ENCODE peak calls at places on chromosome 7, in ten cellular contexts. One of them, this sample, is unnamed.

GRCh38 chr7:107461938-107462533 is 7.8 kb upstream of the GPR22 start:
- DNase-seq in A673: no peak
- DNase-seq in hippocampal formation: no peak
- DNase-seq in 8988T: no peak
- DNase-seq in heart left ventricle: no peak
- DNase-seq in stimulated activated CD8-positive, alpha-beta memory T cell treated with anti-CD3 and anti-CD28 coated beads, Interleukin-2, amount 100 ng/mL, for 48 hours: no peak
- DNase-seq in stimulated activated CD4-positive, alpha-beta T cell treated with anti-CD3 and anti-CD28 coated beads, Interleukin-1b, Interleukin-23, amount 100 ng/mL, for 24 hours: no peak
- DNase-seq in MM.1S: no peak
- DNase-seq in M059J: no peak
- DNase-seq in GOT3: no peak
- DNase-seq in this sample: no peak

GRCh38 chr7:73968511-73968910 is 59.5 kb upstream of the ELN start:
- DNase-seq in heart left ventricle: no peak
- DNase-seq in MM.1S: no peak
- DNase-seq in stimulated activated CD8-positive, alpha-beta memory T cell treated with anti-CD3 and anti-CD28 coated beads, Interleukin-2, amount 100 ng/mL, for 48 hours: no peak
- DNase-seq in A673: no peak
- DNase-seq in 8988T: no peak
- DNase-seq in GOT3: no peak
- DNase-seq in M059J: no peak
- DNase-seq in hippocampal formation: no peak
- DNase-seq in stimulated activated CD4-positive, alpha-beta T cell treated with anti-CD3 and anti-CD28 coated beads, Interleukin-1b, Interleukin-23, amount 100 ng/mL, for 24 hours: no peak
- DNase-seq in this sample: no peak

GRCh38 chr7:46772740-46773139 is 809.2 kb downstream of the TNS3 start:
- DNase-seq in stimulated activated CD8-positive, alpha-beta memory T cell treated with anti-CD3 and anti-CD28 coated beads, Interleukin-2, amount 100 ng/mL, for 48 hours: no peak
- DNase-seq in A673: no peak
- DNase-seq in GOT3: no peak
- DNase-seq in MM.1S: no peak
- DNase-seq in hippocampal formation: no peak
- DNase-seq in stimulated activated CD4-positive, alpha-beta T cell treated with anti-CD3 and anti-CD28 coated beads, Interleukin-1b, Interleukin-23, amount 100 ng/mL, for 24 hours: no peak
- DNase-seq in 8988T: no peak
- DNase-seq in heart left ventricle: no peak
- DNase-seq in M059J: no peak
- DNase-seq in this sample: no peak

GRCh38 chr7:22420008-22420407 is 63.1 kb upstream of the RAPGEF5 start:
- DNase-seq in stimulated activated CD4-positive, alpha-beta T cell treated with anti-CD3 and anti-CD28 coated beads, Interleukin-1b, Interleukin-23, amount 100 ng/mL, for 24 hours: no peak
- DNase-seq in hippocampal formation: no peak
- DNase-seq in M059J: no peak
- DNase-seq in 8988T: no peak
- DNase-seq in A673: no peak
- DNase-seq in GOT3: no peak
- DNase-seq in stimulated activated CD8-positive, alpha-beta memory T cell treated with anti-CD3 and anti-CD28 coated beads, Interleukin-2, amount 100 ng/mL, for 48 hours: no peak
- DNase-seq in MM.1S: no peak
- DNase-seq in heart left ventricle: no peak
- DNase-seq in this sample: no peak

GRCh38 chr7:115477193-115477651 is 553.3 kb downstream of the TFEC start:
- DNase-seq in heart left ventricle: no peak
- DNase-seq in MM.1S: no peak
- DNase-seq in stimulated activated CD8-positive, alpha-beta memory T cell treated with anti-CD3 and anti-CD28 coated beads, Interleukin-2, amount 100 ng/mL, for 48 hours: no peak
- DNase-seq in A673: no peak
- DNase-seq in stimulated activated CD4-positive, alpha-beta T cell treated with anti-CD3 and anti-CD28 coated beads, Interleukin-1b, Interleukin-23, amount 100 ng/mL, for 24 hours: no peak
- DNase-seq in GOT3: no peak
- DNase-seq in M059J: no peak
- DNase-seq in 8988T: no peak
- DNase-seq in hippocampal formation: no peak
- DNase-seq in this sample: peak

GRCh38 chr7:70698219-70698832 is 433.6 kb upstream of the GALNT17 start:
- DNase-seq in GOT3: no peak
- DNase-seq in stimulated activated CD8-positive, alpha-beta memory T cell treated with anti-CD3 and anti-CD28 coated beads, Interleukin-2, amount 100 ng/mL, for 48 hours: no peak
- DNase-seq in heart left ventricle: no peak
- DNase-seq in 8988T: no peak
- DNase-seq in stimulated activated CD4-positive, alpha-beta T cell treated with anti-CD3 and anti-CD28 coated beads, Interleukin-1b, Interleukin-23, amount 100 ng/mL, for 24 hours: no peak
- DNase-seq in hippocampal formation: peak
- DNase-seq in A673: peak
- DNase-seq in M059J: peak
- DNase-seq in MM.1S: peak
- DNase-seq in this sample: peak

GRCh38 chr7:107993879-107994278 is 9.1 kb downstream of the LAMB1 start:
- DNase-seq in stimulated activated CD8-positive, alpha-beta memory T cell treated with anti-CD3 and anti-CD28 coated beads, Interleukin-2, amount 100 ng/mL, for 48 hours: no peak
- DNase-seq in heart left ventricle: no peak
- DNase-seq in 8988T: no peak
- DNase-seq in A673: no peak
- DNase-seq in stimulated activated CD4-positive, alpha-beta T cell treated with anti-CD3 and anti-CD28 coated beads, Interleukin-1b, Interleukin-23, amount 100 ng/mL, for 24 hours: no peak
- DNase-seq in MM.1S: no peak
- DNase-seq in GOT3: no peak
- DNase-seq in hippocampal formation: no peak
- DNase-seq in M059J: no peak
- DNase-seq in this sample: peak

GRCh38 chr7:73706122-73707044 is 13.1 kb downstream of the STX1A start:
- DNase-seq in hippocampal formation: no peak
- DNase-seq in stimulated activated CD4-positive, alpha-beta T cell treated with anti-CD3 and anti-CD28 coated beads, Interleukin-1b, Interleukin-23, amount 100 ng/mL, for 24 hours: no peak
- DNase-seq in stimulated activated CD8-positive, alpha-beta memory T cell treated with anti-CD3 and anti-CD28 coated beads, Interleukin-2, amount 100 ng/mL, for 48 hours: peak
- DNase-seq in GOT3: no peak
- DNase-seq in 8988T: peak
- DNase-seq in heart left ventricle: peak
- DNase-seq in M059J: peak
- DNase-seq in A673: no peak
- DNase-seq in MM.1S: no peak
- DNase-seq in this sample: peak

GRCh38 chr7:156049366-156049765 is 237.1 kb upstream of the SHH start:
- DNase-seq in MM.1S: no peak
- DNase-seq in stimulated activated CD4-positive, alpha-beta T cell treated with anti-CD3 and anti-CD28 coated beads, Interleukin-1b, Interleukin-23, amount 100 ng/mL, for 24 hours: no peak
- DNase-seq in hippocampal formation: no peak
- DNase-seq in A673: no peak
- DNase-seq in GOT3: no peak
- DNase-seq in M059J: peak
- DNase-seq in stimulated activated CD8-positive, alpha-beta memory T cell treated with anti-CD3 and anti-CD28 coated beads, Interleukin-2, amount 100 ng/mL, for 48 hours: no peak
- DNase-seq in 8988T: no peak
- DNase-seq in heart left ventricle: no peak
- DNase-seq in this sample: no peak

GRCh38 chr7:27097686-27098492 is 2.1 kb upstream of the HOXA1 start:
- DNase-seq in M059J: peak
- DNase-seq in stimulated activated CD4-positive, alpha-beta T cell treated with anti-CD3 and anti-CD28 coated beads, Interleukin-1b, Interleukin-23, amount 100 ng/mL, for 24 hours: no peak
- DNase-seq in 8988T: no peak
- DNase-seq in GOT3: no peak
- DNase-seq in stimulated activated CD8-positive, alpha-beta memory T cell treated with anti-CD3 and anti-CD28 coated beads, Interleukin-2, amount 100 ng/mL, for 48 hours: no peak
- DNase-seq in hippocampal formation: no peak
- DNase-seq in heart left ventricle: no peak
- DNase-seq in MM.1S: no peak
- DNase-seq in A673: no peak
- DNase-seq in this sample: no peak

GRCh38 chr7:158828343-158829020 is 827 bp downstream of the ESYT2 start:
- DNase-seq in GOT3: no peak
- DNase-seq in 8988T: no peak
- DNase-seq in hippocampal formation: no peak
- DNase-seq in M059J: peak
- DNase-seq in stimulated activated CD4-positive, alpha-beta T cell treated with anti-CD3 and anti-CD28 coated beads, Interleukin-1b, Interleukin-23, amount 100 ng/mL, for 24 hours: no peak
- DNase-seq in A673: peak
- DNase-seq in MM.1S: no peak
- DNase-seq in stimulated activated CD8-positive, alpha-beta memory T cell treated with anti-CD3 and anti-CD28 coated beads, Interleukin-2, amount 100 ng/mL, for 48 hours: no peak
- DNase-seq in heart left ventricle: peak
- DNase-seq in this sample: peak

GRCh38 chr7:129438839-129439640 is 4.8 kb downstream of the STRIP2 start:
- DNase-seq in M059J: peak
- DNase-seq in hippocampal formation: no peak
- DNase-seq in A673: peak
- DNase-seq in 8988T: peak
- DNase-seq in heart left ventricle: no peak
- DNase-seq in stimulated activated CD4-positive, alpha-beta T cell treated with anti-CD3 and anti-CD28 coated beads, Interleukin-1b, Interleukin-23, amount 100 ng/mL, for 24 hours: peak
- DNase-seq in stimulated activated CD8-positive, alpha-beta memory T cell treated with anti-CD3 and anti-CD28 coated beads, Interleukin-2, amount 100 ng/mL, for 48 hours: peak
- DNase-seq in GOT3: peak
- DNase-seq in MM.1S: no peak
- DNase-seq in this sample: peak

GRCh38 chr7:121024568-121025055 is 36.1 kb downstream of the CPED1 start:
- DNase-seq in GOT3: no peak
- DNase-seq in MM.1S: no peak
- DNase-seq in hippocampal formation: no peak
- DNase-seq in A673: no peak
- DNase-seq in stimulated activated CD8-positive, alpha-beta memory T cell treated with anti-CD3 and anti-CD28 coated beads, Interleukin-2, amount 100 ng/mL, for 48 hours: no peak
- DNase-seq in heart left ventricle: no peak
- DNase-seq in 8988T: no peak
- DNase-seq in M059J: no peak
- DNase-seq in stimulated activated CD4-positive, alpha-beta T cell treated with anti-CD3 and anti-CD28 coated beads, Interleukin-1b, Interleukin-23, amount 100 ng/mL, for 24 hours: no peak
- DNase-seq in this sample: no peak

GRCh38 chr7:156963472-156963871 is 14.0 kb downstream of the NOM1 start:
- DNase-seq in 8988T: no peak
- DNase-seq in hippocampal formation: no peak
- DNase-seq in GOT3: no peak
- DNase-seq in A673: no peak
- DNase-seq in stimulated activated CD8-positive, alpha-beta memory T cell treated with anti-CD3 and anti-CD28 coated beads, Interleukin-2, amount 100 ng/mL, for 48 hours: no peak
- DNase-seq in heart left ventricle: no peak
- DNase-seq in M059J: no peak
- DNase-seq in stimulated activated CD4-positive, alpha-beta T cell treated with anti-CD3 and anti-CD28 coated beads, Interleukin-1b, Interleukin-23, amount 100 ng/mL, for 24 hours: no peak
- DNase-seq in MM.1S: no peak
- DNase-seq in this sample: no peak

GRCh38 chr7:1233328-1234048 is 816 bp downstream of the UNCX start:
- DNase-seq in stimulated activated CD4-positive, alpha-beta T cell treated with anti-CD3 and anti-CD28 coated beads, Interleukin-1b, Interleukin-23, amount 100 ng/mL, for 24 hours: no peak
- DNase-seq in 8988T: no peak
- DNase-seq in MM.1S: no peak
- DNase-seq in heart left ventricle: no peak
- DNase-seq in GOT3: no peak
- DNase-seq in stimulated activated CD8-positive, alpha-beta memory T cell treated with anti-CD3 and anti-CD28 coated beads, Interleukin-2, amount 100 ng/mL, for 48 hours: no peak
- DNase-seq in M059J: no peak
- DNase-seq in hippocampal formation: no peak
- DNase-seq in A673: no peak
- DNase-seq in this sample: peak

GRCh38 chr7:140121321-140121720 is 55.5 kb downstream of the KDM7A start:
- DNase-seq in GOT3: no peak
- DNase-seq in heart left ventricle: no peak
- DNase-seq in 8988T: no peak
- DNase-seq in stimulated activated CD4-positive, alpha-beta T cell treated with anti-CD3 and anti-CD28 coated beads, Interleukin-1b, Interleukin-23, amount 100 ng/mL, for 24 hours: no peak
- DNase-seq in M059J: peak
- DNase-seq in A673: no peak
- DNase-seq in stimulated activated CD8-positive, alpha-beta memory T cell treated with anti-CD3 and anti-CD28 coated beads, Interleukin-2, amount 100 ng/mL, for 48 hours: no peak
- DNase-seq in MM.1S: no peak
- DNase-seq in hippocampal formation: peak
- DNase-seq in this sample: no peak

GRCh38 chr7:79227035-79227434 is 226.4 kb downstream of the MAGI2 start:
- DNase-seq in stimulated activated CD8-positive, alpha-beta memory T cell treated with anti-CD3 and anti-CD28 coated beads, Interleukin-2, amount 100 ng/mL, for 48 hours: no peak
- DNase-seq in 8988T: no peak
- DNase-seq in stimulated activated CD4-positive, alpha-beta T cell treated with anti-CD3 and anti-CD28 coated beads, Interleukin-1b, Interleukin-23, amount 100 ng/mL, for 24 hours: no peak
- DNase-seq in GOT3: no peak
- DNase-seq in A673: no peak
- DNase-seq in hippocampal formation: no peak
- DNase-seq in MM.1S: no peak
- DNase-seq in M059J: peak
- DNase-seq in heart left ventricle: no peak
- DNase-seq in this sample: peak

GRCh38 chr7:110988890-110989501 is 101.9 kb upstream of the LRRN3 start:
- DNase-seq in stimulated activated CD8-positive, alpha-beta memory T cell treated with anti-CD3 and anti-CD28 coated beads, Interleukin-2, amount 100 ng/mL, for 48 hours: no peak
- DNase-seq in M059J: peak
- DNase-seq in stimulated activated CD4-positive, alpha-beta T cell treated with anti-CD3 and anti-CD28 coated beads, Interleukin-1b, Interleukin-23, amount 100 ng/mL, for 24 hours: no peak
- DNase-seq in GOT3: no peak
- DNase-seq in 8988T: no peak
- DNase-seq in hippocampal formation: no peak
- DNase-seq in MM.1S: no peak
- DNase-seq in A673: no peak
- DNase-seq in heart left ventricle: no peak
- DNase-seq in this sample: no peak

GRCh38 chr7:142898377-142899235 is 13.1 kb upstream of the TRPV6 start:
- DNase-seq in stimulated activated CD4-positive, alpha-beta T cell treated with anti-CD3 and anti-CD28 coated beads, Interleukin-1b, Interleukin-23, amount 100 ng/mL, for 24 hours: no peak
- DNase-seq in stimulated activated CD8-positive, alpha-beta memory T cell treated with anti-CD3 and anti-CD28 coated beads, Interleukin-2, amount 100 ng/mL, for 48 hours: no peak
- DNase-seq in 8988T: no peak
- DNase-seq in MM.1S: no peak
- DNase-seq in hippocampal formation: no peak
- DNase-seq in A673: no peak
- DNase-seq in GOT3: no peak
- DNase-seq in M059J: no peak
- DNase-seq in heart left ventricle: no peak
- DNase-seq in this sample: peak

GRCh38 chr7:7565746-7566650 is 686 bp upstream of the MIOS start:
- DNase-seq in GOT3: no peak
- DNase-seq in stimulated activated CD4-positive, alpha-beta T cell treated with anti-CD3 and anti-CD28 coated beads, Interleukin-1b, Interleukin-23, amount 100 ng/mL, for 24 hours: no peak
- DNase-seq in 8988T: no peak
- DNase-seq in A673: no peak
- DNase-seq in heart left ventricle: no peak
- DNase-seq in hippocampal formation: no peak
- DNase-seq in M059J: no peak
- DNase-seq in stimulated activated CD8-positive, alpha-beta memory T cell treated with anti-CD3 and anti-CD28 coated beads, Interleukin-2, amount 100 ng/mL, for 48 hours: no peak
- DNase-seq in MM.1S: no peak
- DNase-seq in this sample: peak

GRCh38 chr7:1886361-1887064 is 216.4 kb downstream of the ELFN1 start:
- DNase-seq in GOT3: no peak
- DNase-seq in hippocampal formation: no peak
- DNase-seq in MM.1S: no peak
- DNase-seq in stimulated activated CD4-positive, alpha-beta T cell treated with anti-CD3 and anti-CD28 coated beads, Interleukin-1b, Interleukin-23, amount 100 ng/mL, for 24 hours: no peak
- DNase-seq in M059J: no peak
- DNase-seq in heart left ventricle: no peak
- DNase-seq in 8988T: no peak
- DNase-seq in A673: no peak
- DNase-seq in stimulated activated CD8-positive, alpha-beta memory T cell treated with anti-CD3 and anti-CD28 coated beads, Interleukin-2, amount 100 ng/mL, for 48 hours: no peak
- DNase-seq in this sample: peak

GRCh38 chr7:41996381-41997035 is 240.5 kb downstream of the GLI3 start:
- DNase-seq in MM.1S: peak
- DNase-seq in A673: peak
- DNase-seq in heart left ventricle: no peak
- DNase-seq in M059J: peak
- DNase-seq in 8988T: no peak
- DNase-seq in stimulated activated CD8-positive, alpha-beta memory T cell treated with anti-CD3 and anti-CD28 coated beads, Interleukin-2, amount 100 ng/mL, for 48 hours: no peak
- DNase-seq in GOT3: no peak
- DNase-seq in stimulated activated CD4-positive, alpha-beta T cell treated with anti-CD3 and anti-CD28 coated beads, Interleukin-1b, Interleukin-23, amount 100 ng/mL, for 24 hours: no peak
- DNase-seq in hippocampal formation: no peak
- DNase-seq in this sample: no peak

GRCh38 chr7:51246258-51247245 is 70.1 kb downstream of the COBL start:
- DNase-seq in stimulated activated CD8-positive, alpha-beta memory T cell treated with anti-CD3 and anti-CD28 coated beads, Interleukin-2, amount 100 ng/mL, for 48 hours: no peak
- DNase-seq in heart left ventricle: peak
- DNase-seq in hippocampal formation: peak
- DNase-seq in M059J: no peak
- DNase-seq in A673: no peak
- DNase-seq in GOT3: no peak
- DNase-seq in 8988T: no peak
- DNase-seq in stimulated activated CD4-positive, alpha-beta T cell treated with anti-CD3 and anti-CD28 coated beads, Interleukin-1b, Interleukin-23, amount 100 ng/mL, for 24 hours: no peak
- DNase-seq in MM.1S: no peak
- DNase-seq in this sample: peak

GRCh38 chr7:35725280-35725680 is 30.3 kb upstream of the HERPUD2 start:
- DNase-seq in A673: no peak
- DNase-seq in GOT3: no peak
- DNase-seq in stimulated activated CD4-positive, alpha-beta T cell treated with anti-CD3 and anti-CD28 coated beads, Interleukin-1b, Interleukin-23, amount 100 ng/mL, for 24 hours: no peak
- DNase-seq in stimulated activated CD8-positive, alpha-beta memory T cell treated with anti-CD3 and anti-CD28 coated beads, Interleukin-2, amount 100 ng/mL, for 48 hours: peak
- DNase-seq in MM.1S: peak
- DNase-seq in M059J: no peak
- DNase-seq in hippocampal formation: no peak
- DNase-seq in heart left ventricle: peak
- DNase-seq in 8988T: no peak
- DNase-seq in this sample: no peak

GRCh38 chr7:39130740-39131538 is 153.2 kb downstream of the POU6F2 start:
- DNase-seq in GOT3: no peak
- DNase-seq in stimulated activated CD4-positive, alpha-beta T cell treated with anti-CD3 and anti-CD28 coated beads, Interleukin-1b, Interleukin-23, amount 100 ng/mL, for 24 hours: no peak
- DNase-seq in 8988T: no peak
- DNase-seq in stimulated activated CD8-positive, alpha-beta memory T cell treated with anti-CD3 and anti-CD28 coated beads, Interleukin-2, amount 100 ng/mL, for 48 hours: no peak
- DNase-seq in A673: no peak
- DNase-seq in MM.1S: no peak
- DNase-seq in M059J: no peak
- DNase-seq in hippocampal formation: no peak
- DNase-seq in heart left ventricle: no peak
- DNase-seq in this sample: peak

GRCh38 chr7:151485006-151485732 is 34.5 kb downstream of the RHEB start:
- DNase-seq in 8988T: no peak
- DNase-seq in A673: no peak
- DNase-seq in MM.1S: no peak
- DNase-seq in stimulated activated CD8-positive, alpha-beta memory T cell treated with anti-CD3 and anti-CD28 coated beads, Interleukin-2, amount 100 ng/mL, for 48 hours: no peak
- DNase-seq in M059J: peak
- DNase-seq in heart left ventricle: no peak
- DNase-seq in GOT3: no peak
- DNase-seq in stimulated activated CD4-positive, alpha-beta T cell treated with anti-CD3 and anti-CD28 coated beads, Interleukin-1b, Interleukin-23, amount 100 ng/mL, for 24 hours: no peak
- DNase-seq in hippocampal formation: peak
- DNase-seq in this sample: no peak

This sample was measured in NCI-H69.